ENCODE peak calls at places on chromosomes 7 and 10, in six cellular contexts. One of them, this sample, is unnamed.

GRCh38 chr7:29327455-29327854 is 132.9 kb downstream of the CHN2 start:
- DNase-seq in breast epithelium: no peak
- DNase-seq in brain microvascular endothelial cell: no peak
- DNase-seq in spleen: no peak
- DNase-seq in colonic mucosa: no peak
- DNase-seq in tibial nerve: no peak
- DNase-seq in this sample: no peak

GRCh38 chr7:80244206-80244956 is 109.8 kb downstream of the GNAI1 start:
- DNase-seq in breast epithelium: no peak
- DNase-seq in brain microvascular endothelial cell: no peak
- DNase-seq in spleen: no peak
- DNase-seq in colonic mucosa: no peak
- DNase-seq in tibial nerve: no peak
- DNase-seq in this sample: no peak

GRCh38 chr7:44748948-44749731 is 493 bp downstream of the ZMIZ2 start:
- DNase-seq in breast epithelium: no peak
- DNase-seq in brain microvascular endothelial cell: no peak
- DNase-seq in spleen: no peak
- DNase-seq in colonic mucosa: no peak
- DNase-seq in tibial nerve: no peak
- DNase-seq in this sample: no peak

GRCh38 chr7:17912536-17913235 is 27.6 kb downstream of the SNX13 start:
- DNase-seq in breast epithelium: no peak
- DNase-seq in brain microvascular endothelial cell: no peak
- DNase-seq in spleen: no peak
- DNase-seq in colonic mucosa: no peak
- DNase-seq in tibial nerve: no peak
- DNase-seq in this sample: no peak

GRCh38 chr10:125084191-125085186 is 75.9 kb downstream of the CTBP2 start:
- DNase-seq in breast epithelium: peak; percentile 87
- DNase-seq in brain microvascular endothelial cell: peak; percentile 94
- DNase-seq in spleen: peak; percentile 85
- DNase-seq in colonic mucosa: no peak
- DNase-seq in tibial nerve: no peak
- DNase-seq in this sample: peak; percentile 58

GRCh38 chr7:83413425-83413824 is 235.5 kb downstream of the SEMA3E start:
- DNase-seq in breast epithelium: no peak
- DNase-seq in brain microvascular endothelial cell: no peak
- DNase-seq in spleen: no peak
- DNase-seq in colonic mucosa: no peak
- DNase-seq in tibial nerve: no peak
- DNase-seq in this sample: no peak

GRCh38 chr7:17298102-17298839 is at the start of gene AHR:
- DNase-seq in breast epithelium: peak; percentile 95
- DNase-seq in brain microvascular endothelial cell: peak; percentile 95
- DNase-seq in spleen: peak; percentile 96
- DNase-seq in colonic mucosa: peak; percentile 95
- DNase-seq in tibial nerve: peak; percentile 92
- DNase-seq in this sample: peak; percentile 78

GRCh38 chr7:128735433-128735832 is 3.7 kb upstream of the CALU start:
- DNase-seq in breast epithelium: no peak
- DNase-seq in brain microvascular endothelial cell: no peak
- DNase-seq in spleen: peak; percentile 85
- DNase-seq in colonic mucosa: no peak
- DNase-seq in tibial nerve: no peak
- DNase-seq in this sample: no peak

GRCh38 chr10:290026-290725 is 154.9 kb downstream of the ZMYND11 start:
- DNase-seq in breast epithelium: no peak
- DNase-seq in brain microvascular endothelial cell: no peak
- DNase-seq in spleen: peak; percentile 57
- DNase-seq in colonic mucosa: no peak
- DNase-seq in tibial nerve: no peak
- DNase-seq in this sample: no peak

GRCh38 chr7:85095357-85095756 is 91.5 kb downstream of the SEMA3D start:
- DNase-seq in breast epithelium: no peak
- DNase-seq in brain microvascular endothelial cell: peak; percentile 31
- DNase-seq in spleen: no peak
- DNase-seq in colonic mucosa: no peak
- DNase-seq in tibial nerve: no peak
- DNase-seq in this sample: no peak

GRCh38 chr10:46557319-46558140 is 1.1 kb upstream of the GPRIN2 start:
- DNase-seq in breast epithelium: peak; percentile 54
- DNase-seq in brain microvascular endothelial cell: no peak
- DNase-seq in spleen: peak; percentile 80
- DNase-seq in colonic mucosa: peak; percentile 41
- DNase-seq in tibial nerve: peak; percentile 14
- DNase-seq in this sample: no peak

GRCh38 chr10:130214431-130214830 is 78.2 kb downstream of the GLRX3 start:
- DNase-seq in breast epithelium: no peak
- DNase-seq in brain microvascular endothelial cell: no peak
- DNase-seq in spleen: peak; percentile 41
- DNase-seq in colonic mucosa: no peak
- DNase-seq in tibial nerve: no peak
- DNase-seq in this sample: no peak

GRCh38 chr7:44052771-44053365 is 8.4 kb downstream of the DBNL start:
- DNase-seq in breast epithelium: no peak
- DNase-seq in brain microvascular endothelial cell: no peak
- DNase-seq in spleen: peak; percentile 71
- DNase-seq in colonic mucosa: no peak
- DNase-seq in tibial nerve: no peak
- DNase-seq in this sample: no peak

GRCh38 chr10:95536017-95536416 is 25.2 kb downstream of the SORBS1 start:
- DNase-seq in breast epithelium: no peak
- DNase-seq in brain microvascular endothelial cell: no peak
- DNase-seq in spleen: no peak
- DNase-seq in colonic mucosa: no peak
- DNase-seq in tibial nerve: no peak
- DNase-seq in this sample: no peak

GRCh38 chr7:49643321-49643720 is 130.1 kb upstream of the VWC2 start:
- DNase-seq in breast epithelium: no peak
- DNase-seq in brain microvascular endothelial cell: no peak
- DNase-seq in spleen: no peak
- DNase-seq in colonic mucosa: no peak
- DNase-seq in tibial nerve: no peak
- DNase-seq in this sample: no peak

GRCh38 chr10:97584798-97585438 is 729 bp downstream of the HOGA1 start:
- DNase-seq in breast epithelium: no peak
- DNase-seq in brain microvascular endothelial cell: no peak
- DNase-seq in spleen: peak; percentile 33
- DNase-seq in colonic mucosa: no peak
- DNase-seq in tibial nerve: no peak
- DNase-seq in this sample: no peak

GRCh38 chr7:77687100-77687746 is 9.0 kb upstream of the RSBN1L start:
- DNase-seq in breast epithelium: no peak
- DNase-seq in brain microvascular endothelial cell: peak; percentile 13
- DNase-seq in spleen: no peak
- DNase-seq in colonic mucosa: peak; percentile 15
- DNase-seq in tibial nerve: no peak
- DNase-seq in this sample: no peak

GRCh38 chr7:7969306-7970112 is 913 bp downstream of the GLCCI1 start:
- DNase-seq in breast epithelium: peak; percentile 57
- DNase-seq in brain microvascular endothelial cell: peak; percentile 33
- DNase-seq in spleen: peak; percentile 91
- DNase-seq in colonic mucosa: peak; percentile 56
- DNase-seq in tibial nerve: peak; percentile 13
- DNase-seq in this sample: no peak

GRCh38 chr10:14822879-14823755 is 14.7 kb downstream of the CDNF start:
- DNase-seq in breast epithelium: no peak
- DNase-seq in brain microvascular endothelial cell: peak; percentile 57
- DNase-seq in spleen: no peak
- DNase-seq in colonic mucosa: peak; percentile 34
- DNase-seq in tibial nerve: no peak
- DNase-seq in this sample: no peak

GRCh38 chr10:112562803-112563663 is 116.0 kb downstream of the VTI1A start:
- DNase-seq in breast epithelium: no peak
- DNase-seq in brain microvascular endothelial cell: no peak
- DNase-seq in spleen: no peak
- DNase-seq in colonic mucosa: no peak
- DNase-seq in tibial nerve: no peak
- DNase-seq in this sample: no peak

GRCh38 chr7:42193457-42194111 is 43.4 kb downstream of the GLI3 start:
- DNase-seq in breast epithelium: no peak
- DNase-seq in brain microvascular endothelial cell: no peak
- DNase-seq in spleen: no peak
- DNase-seq in colonic mucosa: no peak
- DNase-seq in tibial nerve: no peak
- DNase-seq in this sample: no peak

GRCh38 chr10:93465806-93466675 is 16.1 kb downstream of the MYOF start:
- DNase-seq in breast epithelium: peak; percentile 94
- DNase-seq in brain microvascular endothelial cell: peak; percentile 89
- DNase-seq in spleen: no peak
- DNase-seq in colonic mucosa: peak; percentile 89
- DNase-seq in tibial nerve: peak; percentile 64
- DNase-seq in this sample: peak; percentile 91

GRCh38 chr10:30068482-30069223 is 9.3 kb upstream of the JCAD start:
- DNase-seq in breast epithelium: no peak
- DNase-seq in brain microvascular endothelial cell: no peak
- DNase-seq in spleen: no peak
- DNase-seq in colonic mucosa: no peak
- DNase-seq in tibial nerve: no peak
- DNase-seq in this sample: no peak

GRCh38 chr7:2640858-2641257 is 9.1 kb downstream of the TTYH3 start:
- DNase-seq in breast epithelium: no peak
- DNase-seq in brain microvascular endothelial cell: no peak
- DNase-seq in spleen: no peak
- DNase-seq in colonic mucosa: no peak
- DNase-seq in tibial nerve: no peak
- DNase-seq in this sample: no peak
- H3K27ac ChIP-seq in breast epithelium: peak overlapping the region; percentile 71
- H3K27ac ChIP-seq in brain microvascular endothelial cell: peak overlapping the region; percentile 76
- H3K27ac ChIP-seq in spleen: peak overlapping the region; percentile 93
- H3K27ac ChIP-seq in colonic mucosa: no peak overlapping the region
- H3K27ac ChIP-seq in tibial nerve: no peak overlapping the region
- H3K27ac ChIP-seq in this sample: peak overlapping the region; percentile 28

GRCh38 chr10:17031656-17032630 is 97.7 kb downstream of the CUBN start:
- DNase-seq in breast epithelium: no peak
- DNase-seq in brain microvascular endothelial cell: no peak
- DNase-seq in spleen: no peak
- DNase-seq in colonic mucosa: no peak
- DNase-seq in tibial nerve: no peak
- DNase-seq in this sample: no peak
- H3K27ac ChIP-seq in breast epithelium: no peak overlapping the region
- H3K27ac ChIP-seq in brain microvascular endothelial cell: no peak overlapping the region
- H3K27ac ChIP-seq in spleen: peak overlapping the region; percentile 38
- H3K27ac ChIP-seq in colonic mucosa: no peak overlapping the region
- H3K27ac ChIP-seq in tibial nerve: no peak overlapping the region
- H3K27ac ChIP-seq in this sample: no peak overlapping the region

GRCh38 chr10:116743266-116744064 is 1.1 kb upstream of the HSPA12A start:
- DNase-seq in breast epithelium: no peak
- DNase-seq in brain microvascular endothelial cell: no peak
- DNase-seq in spleen: no peak
- DNase-seq in colonic mucosa: no peak
- DNase-seq in tibial nerve: no peak
- DNase-seq in this sample: no peak
- H3K27ac ChIP-seq in breast epithelium: peak overlapping the region; percentile 84
- H3K27ac ChIP-seq in brain microvascular endothelial cell: no peak overlapping the region
- H3K27ac ChIP-seq in spleen: peak overlapping the region; percentile 87
- H3K27ac ChIP-seq in colonic mucosa: peak overlapping the region; percentile 83
- H3K27ac ChIP-seq in tibial nerve: peak overlapping the region; percentile 80
- H3K27ac ChIP-seq in this sample: no peak overlapping the region

GRCh38 chr10:69218831-69219230 is 1.3 kb upstream of the HKDC1 start:
- DNase-seq in breast epithelium: no peak
- DNase-seq in brain microvascular endothelial cell: no peak
- DNase-seq in spleen: no peak
- DNase-seq in colonic mucosa: no peak
- DNase-seq in tibial nerve: no peak
- DNase-seq in this sample: no peak

GRCh38 chr10:69215405-69216176 is 4.5 kb upstream of the HKDC1 start:
- DNase-seq in breast epithelium: no peak
- DNase-seq in brain microvascular endothelial cell: no peak
- DNase-seq in spleen: no peak
- DNase-seq in colonic mucosa: no peak
- DNase-seq in tibial nerve: no peak
- DNase-seq in this sample: no peak

GRCh38 chr10:69214666-69215131 is 5.4 kb upstream of the HKDC1 start:
- DNase-seq in breast epithelium: no peak
- DNase-seq in brain microvascular endothelial cell: no peak
- DNase-seq in spleen: no peak
- DNase-seq in colonic mucosa: no peak
- DNase-seq in tibial nerve: no peak
- DNase-seq in this sample: no peak

GRCh38 chr10:69217119-69217754 is 2.9 kb upstream of the HKDC1 start:
- DNase-seq in breast epithelium: no peak
- DNase-seq in brain microvascular endothelial cell: peak; percentile 59
- DNase-seq in spleen: no peak
- DNase-seq in colonic mucosa: no peak
- DNase-seq in tibial nerve: no peak
- DNase-seq in this sample: peak; percentile 72

DNA sequence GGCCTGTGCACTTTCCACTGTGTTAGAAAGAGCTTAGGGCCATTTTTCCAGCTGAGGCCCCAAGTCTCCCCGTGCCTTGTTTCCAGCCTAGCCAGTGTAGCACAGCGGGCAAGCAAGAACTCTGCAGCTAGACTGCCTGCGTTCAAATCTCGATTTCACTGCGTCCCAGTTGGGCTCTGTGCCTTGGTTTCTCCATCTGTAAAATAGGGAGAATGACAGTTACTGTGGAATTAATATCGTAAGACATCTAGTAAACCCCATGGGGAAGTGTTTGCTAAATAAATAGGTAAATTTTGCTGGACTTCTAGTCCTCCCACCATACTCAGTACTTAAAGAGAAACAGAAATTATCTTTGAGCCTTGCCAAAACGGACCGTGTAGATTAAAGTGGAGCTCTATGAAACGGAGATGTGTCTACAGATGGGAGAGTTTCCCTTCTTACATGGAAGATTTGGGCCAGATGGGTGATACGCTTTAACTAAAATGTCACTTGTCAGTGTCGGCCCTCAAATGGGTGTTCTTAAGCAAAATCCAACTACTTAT is 3.5 kb upstream of the HKDC1 start:
- DNase-seq in breast epithelium: no peak
- DNase-seq in brain microvascular endothelial cell: no peak
- DNase-seq in spleen: no peak
- DNase-seq in colonic mucosa: no peak
- DNase-seq in tibial nerve: no peak
- DNase-seq in this sample: no peak
- H3K27ac ChIP-seq in breast epithelium: no peak overlapping the region
- H3K27ac ChIP-seq in brain microvascular endothelial cell: peak overlapping the region; percentile 28
- H3K27ac ChIP-seq in spleen: no peak overlapping the region
- H3K27ac ChIP-seq in colonic mucosa: no peak overlapping the region
- H3K27ac ChIP-seq in tibial nerve: no peak overlapping the region
- H3K27ac ChIP-seq in this sample: peak overlapping the region; percentile 92

GRCh38 chr10:10796061-10796773 is 221.5 kb upstream of the CELF2 start:
- DNase-seq in breast epithelium: no peak
- DNase-seq in brain microvascular endothelial cell: peak; percentile 51
- DNase-seq in spleen: no peak
- DNase-seq in colonic mucosa: no peak
- DNase-seq in tibial nerve: no peak
- DNase-seq in this sample: no peak

GRCh38 chr10:10794056-10794455 is 223.6 kb upstream of the CELF2 start:
- DNase-seq in breast epithelium: no peak
- DNase-seq in brain microvascular endothelial cell: peak; percentile 35
- DNase-seq in spleen: no peak
- DNase-seq in colonic mucosa: no peak
- DNase-seq in tibial nerve: no peak
- DNase-seq in this sample: peak; percentile 68

GRCh38 chr10:10794776-10795175 is 222.9 kb upstream of the CELF2 start:
- DNase-seq in breast epithelium: no peak
- DNase-seq in brain microvascular endothelial cell: peak; percentile 96
- DNase-seq in spleen: no peak
- DNase-seq in colonic mucosa: no peak
- DNase-seq in tibial nerve: no peak
- DNase-seq in this sample: peak; percentile 70

GRCh38 chr10:10791869-10792268 is 225.8 kb upstream of the CELF2 start:
- DNase-seq in breast epithelium: no peak
- DNase-seq in brain microvascular endothelial cell: no peak
- DNase-seq in spleen: no peak
- DNase-seq in colonic mucosa: no peak
- DNase-seq in tibial nerve: no peak
- DNase-seq in this sample: no peak

GRCh38 chr10:10792681-10793080 is 225.0 kb upstream of the CELF2 start:
- DNase-seq in breast epithelium: no peak
- DNase-seq in brain microvascular endothelial cell: peak; percentile 91
- DNase-seq in spleen: no peak
- DNase-seq in colonic mucosa: no peak
- DNase-seq in tibial nerve: no peak
- DNase-seq in this sample: no peak
- H3K27ac ChIP-seq in breast epithelium: no peak overlapping the region
- H3K27ac ChIP-seq in brain microvascular endothelial cell: peak overlapping the region; percentile 98
- H3K27ac ChIP-seq in spleen: no peak overlapping the region
- H3K27ac ChIP-seq in colonic mucosa: no peak overlapping the region
- H3K27ac ChIP-seq in tibial nerve: no peak overlapping the region
- H3K27ac ChIP-seq in this sample: peak overlapping the region; percentile 90